ENCODE peak calls at places on chromosomes 5 and 9, in ten cellular contexts. V, K, Z, W, J, G, I, H, M and O are unnamed samples.

GRCh38 chr9:14029811-14030210 is 284.1 kb downstream of the NFIB start:
- DNase-seq in M (no peak), G (no peak), I (no peak), J (no peak), Z (no peak), W (no peak), H (no peak), K (no peak), V (no peak), O (no peak)

GRCh38 chr9:7721291-7721690 is 78.3 kb downstream of the DMAC1 start:
- DNase-seq in H (no peak), J (no peak), V (no peak), W (no peak), I (no peak), Z (no peak), M (no peak), K (no peak), G (no peak), O (no peak)

GRCh38 chr5:37121465-37121864 is 127.7 kb downstream of the CPLANE1 start:
- DNase-seq in V (no peak), M (no peak), W (no peak), H (no peak), J (no peak), G (no peak), I (no peak), K (no peak), Z (no peak), O (no peak)

GRCh38 chr9:4530375-4530774 is 40.1 kb downstream of the SLC1A1 start:
- DNase-seq in W (no peak), M (no peak), I (peak; percentile 30), G (no peak), Z (no peak), K (no peak), H (no peak), J (no peak), V (no peak), O (no peak)

GRCh38 chr9:105264380-105264779 is 19.9 kb downstream of the SLC44A1 start:
- DNase-seq in G (no peak), I (no peak), K (no peak), M (no peak), H (no peak), J (no peak), W (no peak), V (no peak), Z (no peak), O (no peak)

GRCh38 chr5:164191240-164191639 is 685.8 kb downstream of the MAT2B start:
- DNase-seq in H (no peak), I (no peak), K (no peak), J (no peak), M (no peak), Z (peak; percentile 66), G (peak; percentile 70), W (no peak), V (no peak), O (no peak)

GRCh38 chr5:12023614-12024241 is 119.5 kb upstream of the CTNND2 start:
- DNase-seq in M (no peak), W (peak; percentile 6), V (no peak), I (no peak), J (no peak), G (no peak), H (no peak), Z (peak; percentile 71), K (peak; percentile 3), O (no peak)

GRCh38 chr5:176855598-176855997 is 43.5 kb downstream of the HK3 start:
- DNase-seq in H (no peak), J (no peak), Z (no peak), M (no peak), K (no peak), G (no peak), V (no peak), W (no peak), I (no peak), O (no peak)

GRCh38 chr9:112380102-112380581 is at the start of gene HSDL2:
- DNase-seq in W (no peak), Z (peak; percentile 74), V (no peak), M (no peak), G (peak; percentile 70), J (no peak), H (no peak), I (peak; percentile 41), K (no peak), O (no peak)

GRCh38 chr9:83714316-83714715 is 6.6 kb upstream of the UBQLN1 start:
- DNase-seq in I (no peak), W (no peak), G (no peak), H (no peak), M (no peak), J (no peak), K (no peak), V (no peak), Z (no peak), O (no peak)

GRCh38 chr5:134247411-134247810 is 21.5 kb upstream of the PPP2CA start:
- DNase-seq in W (no peak), V (no peak), J (no peak), G (no peak), I (no peak), M (no peak), Z (peak; percentile 40), K (no peak), H (no peak), O (no peak)

GRCh38 chr9:135478858-135479468 is 619 bp upstream of the PPP1R26 start:
- DNase-seq in M (peak; percentile 54), K (no peak), V (peak; percentile 73), I (peak; percentile 49), H (no peak), W (peak; percentile 80), J (peak; percentile 82), Z (peak; percentile 73), G (peak; percentile 70), O (no peak)

DNA sequence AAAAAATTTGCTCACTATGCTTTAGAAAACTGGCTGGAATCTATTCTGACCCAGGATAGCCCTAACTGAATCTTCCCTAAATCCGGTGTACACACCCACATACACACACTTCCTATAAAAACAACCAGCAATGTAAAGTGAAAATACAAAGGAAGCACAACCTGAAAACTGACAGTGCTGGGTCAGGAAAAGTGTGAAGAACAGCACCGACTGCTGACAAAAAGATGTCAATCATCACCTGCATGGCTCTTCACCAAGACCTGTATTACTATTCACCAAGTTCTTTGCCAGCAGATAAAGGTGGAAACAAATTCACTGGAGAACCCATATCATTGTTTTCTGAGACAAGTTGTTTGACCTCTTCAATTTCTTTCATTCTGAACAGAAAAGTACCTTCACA is 293.8 kb upstream of the GRAMD2B start:
- DNase-seq in J (no peak), I (no peak), H (no peak), W (no peak), Z (no peak), G (no peak), V (no peak), K (no peak), M (no peak), O (no peak)
- TF ChIP-seq CTCF in J (no peak), I (no peak), H (no peak), W (no peak), Z (no peak), G (no peak), V (no peak), K (no peak), M (no peak), O (no peak)

GRCh38 chr9:128121466-128121810 is 6.1 kb downstream of the PTGES2 start:
- DNase-seq in W (no peak), G (no peak), H (no peak), Z (no peak), I (no peak), K (no peak), V (no peak), J (no peak), M (no peak), O (peak; percentile 33)

GRCh38 chr9:128123451-128124080 is 4.0 kb downstream of the PTGES2 start:
- DNase-seq in J (no peak), G (peak; percentile 38), M (no peak), V (peak; percentile 35), K (no peak), Z (no peak), W (no peak), I (no peak), H (no peak), O (peak; percentile 41)

GRCh38 chr9:128124451-128124850 is 3.1 kb downstream of the PTGES2 start:
- DNase-seq in H (no peak), K (no peak), I (no peak), V (peak; percentile 52), G (peak; percentile 44), Z (no peak), W (no peak), M (no peak), J (no peak), O (peak; percentile 32)

GRCh38 chr9:128121924-128122808 is 5.4 kb downstream of the PTGES2 start:
- DNase-seq in H (no peak), J (no peak), V (peak; percentile 55), Z (no peak), W (no peak), K (no peak), M (no peak), G (peak; percentile 41), I (no peak), O (peak; percentile 41)

DNA sequence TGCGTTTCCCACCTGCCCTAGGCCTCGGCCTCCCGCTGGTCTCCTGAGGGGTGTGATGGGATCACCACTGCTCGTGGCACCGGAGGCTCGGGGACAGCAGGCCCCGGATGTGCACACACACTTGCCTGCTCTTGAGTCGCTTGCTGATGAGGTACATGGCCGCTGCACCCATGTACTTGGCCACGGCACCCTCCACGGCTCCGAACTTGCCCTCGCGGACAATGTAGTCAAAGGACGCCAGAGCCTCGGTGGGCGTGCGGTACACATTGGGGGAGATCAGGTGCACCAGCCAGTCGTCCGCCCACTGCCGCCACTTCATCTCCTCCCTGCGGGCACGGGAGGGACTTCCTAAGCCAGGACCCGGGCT is 4.7 kb downstream of the PTGES2 start:
- DNase-seq in J (no peak), Z (no peak), G (peak; percentile 42), V (no peak), K (no peak), H (no peak), I (no peak), M (no peak), W (no peak), O (peak; percentile 34)
- TF ChIP-seq CTCF in J (no peak), Z (no peak), G (no peak), V (no peak), K (no peak), H (no peak), I (no peak), M (no peak), W (no peak), O (no peak)

DNA sequence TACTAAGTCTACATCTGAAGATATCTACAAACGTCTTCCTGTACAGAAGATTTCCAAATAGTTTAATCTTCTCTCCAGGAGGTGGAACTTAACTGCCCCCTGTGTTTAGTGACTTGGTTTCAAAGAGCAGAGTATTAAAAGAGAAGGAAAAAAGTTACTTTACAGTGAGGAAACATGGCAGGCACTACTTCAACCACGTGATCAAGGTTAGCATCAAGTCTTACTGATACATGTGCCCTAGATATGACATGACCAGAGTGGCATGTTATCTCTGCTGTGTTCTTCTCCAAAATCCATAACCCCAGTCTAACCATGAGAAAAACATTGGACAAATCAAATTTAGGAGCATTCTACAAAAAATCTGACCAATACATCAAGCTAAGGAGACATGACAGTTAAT is 125.8 kb downstream of the ADAMTS12 start:
- DNase-seq in W (no peak), M (no peak), V (no peak), J (no peak), G (no peak), Z (no peak), K (no peak), I (no peak), H (no peak), O (no peak)
- TF ChIP-seq CTCF in W (no peak), M (no peak), V (no peak), J (no peak), G (no peak), Z (no peak), K (no peak), I (no peak), H (no peak), O (no peak)

GRCh38 chr5:115265220-115265619 is 2.5 kb upstream of the PGGT1B start:
- DNase-seq in V (no peak), K (no peak), Z (no peak), M (no peak), W (no peak), I (no peak), H (no peak), G (no peak), J (no peak), O (no peak)
- TF ChIP-seq CTCF in V (no peak), K (no peak), Z (no peak), M (no peak), W (no peak), I (no peak), H (no peak), G (no peak), J (no peak), O (no peak)